ENCODE peak calls at places on chromosome X, in eight cellular contexts. One of them, this sample, is unnamed.

GRCh38 chrX:18873189-18873791 is 110.6 kb downstream of the PHKA2 start:
- DNase-seq in A549: no peak
- DNase-seq in nephron progenitor cell: no peak
- DNase-seq in endothelial cell: no peak
- DNase-seq in suprapubic skin: no peak
- DNase-seq in cardiac muscle cell: peak
- DNase-seq in tibial nerve: no peak
- DNase-seq in WTC11: no peak
- DNase-seq in this sample: no peak

GRCh38 chrX:24956828-24957227 is 58.9 kb downstream of the ARX start:
- DNase-seq in A549: peak
- DNase-seq in nephron progenitor cell: no peak
- DNase-seq in endothelial cell: no peak
- DNase-seq in suprapubic skin: no peak
- DNase-seq in cardiac muscle cell: peak
- DNase-seq in tibial nerve: no peak
- DNase-seq in WTC11: no peak
- DNase-seq in this sample: no peak

GRCh38 chrX:16834811-16835210 is 35.4 kb downstream of the RBBP7 start:
- DNase-seq in A549: no peak
- DNase-seq in nephron progenitor cell: no peak
- DNase-seq in endothelial cell: no peak
- DNase-seq in suprapubic skin: no peak
- DNase-seq in cardiac muscle cell: no peak
- DNase-seq in tibial nerve: no peak
- DNase-seq in WTC11: no peak
- DNase-seq in this sample: no peak

GRCh38 chrX:22383988-22384387 is 111.3 kb downstream of the CBLL2 start:
- DNase-seq in A549: no peak
- DNase-seq in nephron progenitor cell: no peak
- DNase-seq in endothelial cell: peak
- DNase-seq in suprapubic skin: no peak
- DNase-seq in cardiac muscle cell: no peak
- DNase-seq in tibial nerve: no peak
- DNase-seq in WTC11: peak
- DNase-seq in this sample: no peak

GRCh38 chrX:15680401-15680800 is 15.8 kb upstream of the CLTRN start:
- DNase-seq in A549: no peak
- DNase-seq in nephron progenitor cell: no peak
- DNase-seq in endothelial cell: no peak
- DNase-seq in suprapubic skin: no peak
- DNase-seq in cardiac muscle cell: peak
- DNase-seq in tibial nerve: no peak
- DNase-seq in WTC11: no peak
- DNase-seq in this sample: no peak

GRCh38 chrX:75746891-75747639 is 38.0 kb downstream of the MAGEE2 start:
- DNase-seq in A549: peak
- DNase-seq in nephron progenitor cell: peak
- DNase-seq in endothelial cell: peak
- DNase-seq in suprapubic skin: no peak
- DNase-seq in cardiac muscle cell: peak
- DNase-seq in tibial nerve: no peak
- DNase-seq in WTC11: peak
- DNase-seq in this sample: peak

GRCh38 chrX:48919360-48919821 is 567 bp upstream of the PIM2 start:
- DNase-seq in A549: no peak
- DNase-seq in nephron progenitor cell: no peak
- DNase-seq in endothelial cell: no peak
- DNase-seq in suprapubic skin: no peak
- DNase-seq in cardiac muscle cell: no peak
- DNase-seq in tibial nerve: no peak
- DNase-seq in WTC11: peak
- DNase-seq in this sample: no peak

GRCh38 chrX:141220342-141221008 is 21.8 kb downstream of the SPANXC start:
- DNase-seq in A549: peak
- DNase-seq in nephron progenitor cell: no peak
- DNase-seq in endothelial cell: no peak
- DNase-seq in suprapubic skin: no peak
- DNase-seq in cardiac muscle cell: peak
- DNase-seq in tibial nerve: no peak
- DNase-seq in WTC11: no peak
- DNase-seq in this sample: no peak

GRCh38 chrX:67555578-67556203 is 11.9 kb downstream of the AR start:
- DNase-seq in A549: peak
- DNase-seq in nephron progenitor cell: peak
- DNase-seq in endothelial cell: peak
- DNase-seq in suprapubic skin: no peak
- DNase-seq in cardiac muscle cell: peak
- DNase-seq in tibial nerve: no peak
- DNase-seq in WTC11: peak
- DNase-seq in this sample: no peak

GRCh38 chrX:13876652-13877051 is 59.8 kb upstream of the GPM6B start:
- DNase-seq in A549: peak
- DNase-seq in nephron progenitor cell: no peak
- DNase-seq in endothelial cell: no peak
- DNase-seq in suprapubic skin: no peak
- DNase-seq in cardiac muscle cell: peak
- DNase-seq in tibial nerve: no peak
- DNase-seq in WTC11: no peak
- DNase-seq in this sample: no peak

GRCh38 chrX:131441033-131441432 is 102.8 kb upstream of the OR13H1 start:
- DNase-seq in A549: peak
- DNase-seq in nephron progenitor cell: no peak
- DNase-seq in endothelial cell: no peak
- DNase-seq in suprapubic skin: no peak
- DNase-seq in cardiac muscle cell: no peak
- DNase-seq in tibial nerve: no peak
- DNase-seq in WTC11: no peak
- DNase-seq in this sample: no peak

GRCh38 chrX:132277953-132278614 is 58.8 kb upstream of the RAP2C start:
- DNase-seq in A549: no peak
- DNase-seq in nephron progenitor cell: no peak
- DNase-seq in endothelial cell: no peak
- DNase-seq in suprapubic skin: no peak
- DNase-seq in cardiac muscle cell: no peak
- DNase-seq in tibial nerve: no peak
- DNase-seq in WTC11: no peak
- DNase-seq in this sample: no peak

GRCh38 chrX:38839269-38839668 is 38.0 kb downstream of the MID1IP1 start:
- DNase-seq in A549: no peak
- DNase-seq in nephron progenitor cell: no peak
- DNase-seq in endothelial cell: no peak
- DNase-seq in suprapubic skin: no peak
- DNase-seq in cardiac muscle cell: no peak
- DNase-seq in tibial nerve: no peak
- DNase-seq in WTC11: no peak
- DNase-seq in this sample: no peak

DNA sequence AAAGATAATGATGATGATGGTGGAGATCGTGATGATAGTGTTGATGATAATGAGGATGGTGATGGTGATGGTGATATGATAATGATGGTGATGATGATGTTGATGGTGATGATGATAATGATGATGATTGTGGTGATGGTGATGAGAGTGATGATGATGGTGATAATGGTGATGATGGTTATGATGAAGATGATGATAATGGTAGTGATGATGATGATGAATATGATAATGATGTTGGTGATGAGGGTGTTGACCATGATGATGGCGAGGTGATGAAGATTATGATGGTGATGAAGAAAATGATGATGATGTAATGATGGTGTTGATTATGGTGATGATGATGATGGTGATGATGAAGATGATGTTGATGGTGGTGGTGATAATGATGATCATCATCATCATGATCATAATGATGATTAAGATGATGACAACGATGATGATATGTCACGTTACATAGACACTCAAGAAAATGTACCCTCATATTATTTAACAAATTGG is 1106.4 kb downstream of the NLGN4X start:
- DNase-seq in A549: no peak
- DNase-seq in nephron progenitor cell: no peak
- DNase-seq in endothelial cell: no peak
- DNase-seq in suprapubic skin: no peak
- DNase-seq in cardiac muscle cell: no peak
- DNase-seq in tibial nerve: no peak
- DNase-seq in WTC11: no peak
- DNase-seq in this sample: no peak
- TF ChIP-seq CTCF in A549: no peak
- TF ChIP-seq CTCF in nephron progenitor cell: no peak
- TF ChIP-seq CTCF in endothelial cell: no peak
- TF ChIP-seq CTCF in suprapubic skin: no peak
- TF ChIP-seq CTCF in cardiac muscle cell: no peak
- TF ChIP-seq CTCF in tibial nerve: no peak
- TF ChIP-seq CTCF in WTC11: no peak
- TF ChIP-seq CTCF in this sample: no peak

GRCh38 chrX:149830192-149830873 is 48.6 kb downstream of the MAGEA9 start:
- DNase-seq in A549: no peak
- DNase-seq in nephron progenitor cell: peak
- DNase-seq in endothelial cell: peak
- DNase-seq in suprapubic skin: no peak
- DNase-seq in cardiac muscle cell: peak
- DNase-seq in tibial nerve: no peak
- DNase-seq in WTC11: peak
- DNase-seq in this sample: no peak

GRCh38 chrX:149827254-149827653 is 45.5 kb downstream of the MAGEA9 start:
- DNase-seq in A549: no peak
- DNase-seq in nephron progenitor cell: no peak
- DNase-seq in endothelial cell: no peak
- DNase-seq in suprapubic skin: no peak
- DNase-seq in cardiac muscle cell: no peak
- DNase-seq in tibial nerve: no peak
- DNase-seq in WTC11: no peak
- DNase-seq in this sample: no peak

GRCh38 chrX:149837167-149837566 is 43.8 kb upstream of the MAGEA8 start:
- DNase-seq in A549: no peak
- DNase-seq in nephron progenitor cell: no peak
- DNase-seq in endothelial cell: no peak
- DNase-seq in suprapubic skin: no peak
- DNase-seq in cardiac muscle cell: no peak
- DNase-seq in tibial nerve: no peak
- DNase-seq in WTC11: no peak
- DNase-seq in this sample: no peak

GRCh38 chrX:149829751-149830191 is 48.0 kb downstream of the MAGEA9 start:
- DNase-seq in A549: no peak
- DNase-seq in nephron progenitor cell: no peak
- DNase-seq in endothelial cell: no peak
- DNase-seq in suprapubic skin: no peak
- DNase-seq in cardiac muscle cell: peak
- DNase-seq in tibial nerve: no peak
- DNase-seq in WTC11: no peak
- DNase-seq in this sample: no peak

DNA sequence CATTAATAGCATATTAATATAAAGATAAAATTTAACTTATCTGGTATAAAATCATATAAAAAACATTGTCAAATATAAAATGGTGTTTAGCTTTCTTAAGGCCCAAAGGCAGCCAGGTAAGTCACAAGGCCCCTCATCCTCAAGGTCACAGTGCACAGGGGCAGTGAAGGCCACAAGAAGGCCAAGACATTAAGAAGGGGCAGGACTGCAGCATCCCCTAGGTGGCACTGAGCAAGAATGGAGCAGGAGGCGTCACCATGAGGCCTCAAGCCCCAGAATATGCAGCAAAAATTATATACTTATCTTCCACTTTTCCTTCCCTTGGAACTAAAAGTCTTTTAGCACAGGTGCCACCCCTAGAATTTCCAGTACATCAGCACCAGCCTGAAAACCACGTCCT is 49.5 kb upstream of the MAGEA8 start:
- DNase-seq in A549: peak
- DNase-seq in nephron progenitor cell: no peak
- DNase-seq in endothelial cell: no peak
- DNase-seq in suprapubic skin: no peak
- DNase-seq in cardiac muscle cell: no peak
- DNase-seq in tibial nerve: no peak
- DNase-seq in WTC11: peak
- DNase-seq in this sample: no peak
- TF ChIP-seq CTCF in A549: no peak
- TF ChIP-seq CTCF in nephron progenitor cell: no peak
- TF ChIP-seq CTCF in endothelial cell: no peak
- TF ChIP-seq CTCF in suprapubic skin: no peak
- TF ChIP-seq CTCF in cardiac muscle cell: no peak
- TF ChIP-seq CTCF in tibial nerve: no peak
- TF ChIP-seq CTCF in WTC11: no peak
- TF ChIP-seq CTCF in this sample: no peak

DNA sequence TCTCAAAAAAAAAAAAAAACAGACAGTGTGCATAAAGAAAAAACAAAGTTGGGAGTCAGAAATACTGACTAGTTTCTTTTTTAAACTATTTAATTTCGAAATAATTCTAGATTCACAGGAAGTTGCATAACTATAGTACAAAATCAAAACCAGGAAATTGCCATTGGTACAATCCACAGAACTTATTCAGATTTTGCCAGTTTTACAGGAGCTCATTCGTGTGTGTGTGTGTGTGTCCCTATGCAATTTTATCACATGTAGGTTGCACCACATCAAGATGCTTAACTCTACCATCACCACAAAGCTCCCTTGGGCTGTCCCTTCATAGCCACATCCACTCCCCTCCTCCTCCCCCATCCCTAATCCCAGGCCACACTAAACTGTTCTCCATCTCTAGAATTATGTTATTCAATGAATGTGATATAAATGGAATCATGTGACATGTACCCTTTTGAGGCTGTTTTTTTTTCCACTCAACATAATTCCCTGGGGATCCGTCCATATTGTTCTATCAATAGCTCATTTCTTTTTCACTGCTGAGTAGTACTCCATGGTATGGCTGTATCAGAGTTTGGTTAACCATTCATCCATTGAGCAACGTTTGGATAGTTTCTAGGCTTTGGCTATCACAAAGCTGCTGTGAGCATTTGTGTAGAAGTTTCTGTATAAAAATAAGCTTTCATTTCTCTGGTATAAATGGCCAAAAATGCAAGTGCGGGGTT is 16.3 kb upstream of the DDX3X start:
- DNase-seq in A549: no peak
- DNase-seq in nephron progenitor cell: no peak
- DNase-seq in endothelial cell: no peak
- DNase-seq in suprapubic skin: no peak
- DNase-seq in cardiac muscle cell: peak
- DNase-seq in tibial nerve: no peak
- DNase-seq in WTC11: no peak
- DNase-seq in this sample: no peak
- TF ChIP-seq CTCF in A549: no peak
- TF ChIP-seq CTCF in nephron progenitor cell: no peak
- TF ChIP-seq CTCF in endothelial cell: no peak
- TF ChIP-seq CTCF in suprapubic skin: no peak
- TF ChIP-seq CTCF in cardiac muscle cell: no peak
- TF ChIP-seq CTCF in tibial nerve: no peak
- TF ChIP-seq CTCF in WTC11: no peak
- TF ChIP-seq CTCF in this sample: no peak

GRCh38 chrX:34642849-34643248 is 14.2 kb downstream of the TMEM47 start:
- DNase-seq in A549: no peak
- DNase-seq in nephron progenitor cell: no peak
- DNase-seq in endothelial cell: no peak
- DNase-seq in suprapubic skin: no peak
- DNase-seq in cardiac muscle cell: no peak
- DNase-seq in tibial nerve: no peak
- DNase-seq in WTC11: no peak
- DNase-seq in this sample: no peak

GRCh38 chrX:34632404-34632803 is 24.7 kb downstream of the TMEM47 start:
- DNase-seq in A549: no peak
- DNase-seq in nephron progenitor cell: no peak
- DNase-seq in endothelial cell: no peak
- DNase-seq in suprapubic skin: no peak
- DNase-seq in cardiac muscle cell: peak
- DNase-seq in tibial nerve: no peak
- DNase-seq in WTC11: no peak
- DNase-seq in this sample: no peak

GRCh38 chrX:34638116-34638515 is 19.0 kb downstream of the TMEM47 start:
- DNase-seq in A549: peak
- DNase-seq in nephron progenitor cell: no peak
- DNase-seq in endothelial cell: peak
- DNase-seq in suprapubic skin: no peak
- DNase-seq in cardiac muscle cell: peak
- DNase-seq in tibial nerve: no peak
- DNase-seq in WTC11: no peak
- DNase-seq in this sample: no peak
- TF ChIP-seq CTCF in A549: peak
- TF ChIP-seq CTCF in nephron progenitor cell: peak
- TF ChIP-seq CTCF in endothelial cell: peak
- TF ChIP-seq CTCF in suprapubic skin: no peak
- TF ChIP-seq CTCF in cardiac muscle cell: peak
- TF ChIP-seq CTCF in tibial nerve: peak
- TF ChIP-seq CTCF in WTC11: peak
- TF ChIP-seq CTCF in this sample: peak